ENCODE peak calls at places on chromosome 11, in seven cellular contexts. Z is IMR-90, R is neuronal stem cell, Y is mesendoderm, X is H9, O is mesenchymal stem cell, U is H1. S is an unnamed sample.
A peak's percentile ranks its signal among the peaks of the same experiment; 100 is the strongest.

GRCh38 chr11:111540114-111540920 is at the start of gene LAYN:
- DNase-seq in Z (peak; percentile 62), R (peak; percentile 33), Y (peak; percentile 50), X (peak; percentile 78), O (peak; percentile 82), U (peak; percentile 76), S (peak; percentile 94)

GRCh38 chr11:72930011-72930410 is 115.8 kb downstream of the ATG16L2 start:
- DNase-seq in Z (peak; percentile 59), R (no peak), Y (peak; percentile 48), X (no peak), O (peak; percentile 17), U (no peak), S (no peak)

GRCh38 chr11:12287009-12287373 is 90.4 kb upstream of the PARVA start:
- DNase-seq in Z (peak; percentile 96), R (no peak), Y (peak; percentile 96), X (no peak), O (peak; percentile 97), U (peak; percentile 31), S (peak; percentile 73)

GRCh38 chr11:35683728-35684339 is 21.3 kb downstream of the TRIM44 start:
- DNase-seq in Z (peak; percentile 40), R (no peak), Y (no peak), X (no peak), O (peak; percentile 45), U (no peak), S (peak; percentile 27)

GRCh38 chr11:78181155-78181554 is 7.3 kb downstream of the KCTD21 start:
- DNase-seq in Z (peak; percentile 63), R (no peak), Y (no peak), X (no peak), O (peak; percentile 68), U (no peak), S (peak; percentile 30)

GRCh38 chr11:29159552-29160465 is 857.0 kb downstream of the KCNA4 start:
- DNase-seq in Z (peak; percentile 90), R (peak; percentile 56), Y (peak; percentile 82), X (peak; percentile 69), O (peak; percentile 74), U (peak; percentile 56), S (peak; percentile 78)

GRCh38 chr11:64317961-64318693 is at the start of gene PRDX5:
- DNase-seq in Z (peak; percentile 94), R (peak; percentile 95), Y (peak; percentile 97), X (peak; percentile 94), O (peak; percentile 97), U (peak; percentile 90), S (peak; percentile 99)

GRCh38 chr11:130431806-130432205 is 3.4 kb upstream of the ADAMTS8 start:
- DNase-seq in Z (peak; percentile 76), R (no peak), Y (no peak), X (no peak), O (no peak), U (no peak), S (no peak)

GRCh38 chr11:109735139-109735538 is 313.1 kb downstream of the C11orf87 start:
- DNase-seq in Z (no peak), R (no peak), Y (no peak), X (no peak), O (peak; percentile 31), U (no peak), S (no peak)

GRCh38 chr11:16607675-16608644 is 130.5 kb upstream of the C11orf58 start:
- DNase-seq in Z (peak; percentile 89), R (peak; percentile 88), Y (peak; percentile 95), X (peak; percentile 89), O (peak; percentile 89), U (no peak), S (no peak)

GRCh38 chr11:69493931-69494821 is 12.7 kb downstream of the LINC01488 start:
- DNase-seq in Z (no peak), R (no peak), Y (no peak), X (no peak), O (no peak), U (no peak), S (peak; percentile 3)

GRCh38 chr11:134488913-134489312 is 76.9 kb upstream of the B3GAT1 start:
- DNase-seq in Z (no peak), R (no peak), Y (no peak), X (no peak), O (no peak), U (no peak), S (no peak)

GRCh38 chr11:100673063-100673462 is 14.0 kb upstream of the ARHGAP42 start:
- DNase-seq in Z (peak; percentile 81), R (no peak), Y (no peak), X (no peak), O (peak; percentile 66), U (no peak), S (no peak)

GRCh38 chr11:23961503-23962338 is 535.1 kb upstream of the LUZP2 start:
- DNase-seq in Z (no peak), R (no peak), Y (no peak), X (no peak), O (no peak), U (no peak), S (no peak)

GRCh38 chr11:61694971-61695706 is 14.9 kb downstream of the DAGLA start:
- DNase-seq in Z (no peak), R (no peak), Y (peak; percentile 67), X (peak; percentile 70), O (no peak), U (no peak), S (peak; percentile 13)

DNA sequence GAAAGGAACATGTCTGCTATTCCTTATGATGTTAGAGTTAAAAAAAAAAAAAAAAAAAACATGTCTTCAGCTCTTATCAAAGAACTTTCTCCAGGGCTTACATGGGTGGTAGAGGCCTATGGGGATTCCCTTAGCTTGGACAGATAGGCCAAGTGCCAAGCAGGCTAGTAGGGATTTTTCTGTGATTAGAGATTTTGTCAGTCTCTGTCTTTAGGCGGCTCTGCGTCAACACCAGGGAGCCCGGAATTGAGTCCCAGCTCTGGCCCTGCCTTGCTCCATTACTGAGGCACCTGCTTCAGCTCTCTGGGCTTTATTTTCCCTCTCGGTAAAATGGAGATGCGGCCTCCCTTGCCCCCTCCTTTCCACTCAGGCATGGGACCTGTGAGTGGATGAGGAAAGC is 13.1 kb downstream of the CRY2 start:
- DNase-seq in Z (no peak), R (no peak), Y (no peak), X (no peak), O (no peak), U (no peak), S (no peak)
- H3K27ac ChIP-seq in Z (peak overlapping the region; percentile 97), R (no peak overlapping the region), Y (no peak overlapping the region), X (no peak overlapping the region), O (peak overlapping the region; percentile 94), U (no peak overlapping the region), S (no peak overlapping the region)

GRCh38 chr11:13405220-13405619 is 57.8 kb downstream of the BTBD10 start:
- DNase-seq in Z (no peak), R (no peak), Y (no peak), X (no peak), O (no peak), U (no peak), S (no peak)
- H3K18ac ChIP-seq in Z (no peak overlapping the region), R (no peak overlapping the region), Y (no peak overlapping the region), X (no peak overlapping the region), O (no peak overlapping the region), U (no peak overlapping the region), S (no peak overlapping the region)

GRCh38 chr11:68020575-68020974 is 9.9 kb upstream of the NDUFS8 start:
- DNase-seq in Z (peak; percentile 35), R (no peak), Y (peak; percentile 61), X (peak; percentile 80), O (peak; percentile 56), U (peak; percentile 71), S (no peak)
- H3K27ac ChIP-seq in Z (no peak overlapping the region), R (peak overlapping the region; percentile 27), Y (no peak overlapping the region), X (no peak overlapping the region), O (no peak overlapping the region), U (no peak overlapping the region), S (no peak overlapping the region)

GRCh38 chr11:114685097-114685496 is 6.8 kb downstream of the NXPE2 start:
- DNase-seq in Z (no peak), R (no peak), Y (no peak), X (no peak), O (no peak), U (no peak), S (no peak)
- H3K18ac ChIP-seq in Z (no peak overlapping the region), R (no peak overlapping the region), Y (no peak overlapping the region), X (no peak overlapping the region), O (no peak overlapping the region), U (no peak overlapping the region), S (no peak overlapping the region)

GRCh38 chr11:132653237-132653636 is 879.1 kb downstream of the OPCML start:
- DNase-seq in Z (no peak), R (no peak), Y (no peak), X (no peak), O (no peak), U (no peak), S (no peak)
- H3K27ac ChIP-seq in Z (no peak overlapping the region), R (no peak overlapping the region), Y (no peak overlapping the region), X (no peak overlapping the region), O (no peak overlapping the region), U (no peak overlapping the region), S (no peak overlapping the region)